ENCODE peak calls at places on chromosomes 3 and 15, in six cellular contexts. G, I, W, S, R and Q are unnamed samples.
A peak's percentile ranks its signal among the peaks of the same experiment; 100 is the strongest.

GRCh38 chr15:62880278-62880677 is 162.3 kb upstream of the TPM1 start:
- DNase-seq in G (no peak), I (no peak), W (no peak), S (peak; percentile 67), R (no peak), Q (no peak)

GRCh38 chr3:156873906-156874305 is 47.8 kb downstream of the LEKR1 start:
- DNase-seq in G (no peak), I (no peak), W (no peak), S (no peak), R (no peak), Q (no peak)

GRCh38 chr3:53189276-53189675 is 28.3 kb downstream of the PRKCD start:
- DNase-seq in G (no peak), I (no peak), W (no peak), S (no peak), R (no peak), Q (no peak)

GRCh38 chr3:121821421-121822199 is 13.2 kb downstream of the IQCB1 start:
- DNase-seq in G (no peak), I (no peak), W (no peak), S (no peak), R (no peak), Q (no peak)

GRCh38 chr15:65115086-65115485 is at the start of gene UBAP1L:
- DNase-seq in G (no peak), I (no peak), W (no peak), S (no peak), R (no peak), Q (no peak)

GRCh38 chr15:60651734-60652141 is 172.8 kb upstream of the ICE2 start:
- DNase-seq in G (no peak), I (no peak), W (no peak), S (no peak), R (no peak), Q (peak; percentile 31)

GRCh38 chr3:25472747-25473146 is 44.7 kb downstream of the RARB start:
- DNase-seq in G (no peak), I (no peak), W (no peak), S (peak; percentile 63), R (no peak), Q (no peak)

GRCh38 chr3:138227650-138228049 is 40.5 kb downstream of the ARMC8 start:
- DNase-seq in G (no peak), I (no peak), W (no peak), S (no peak), R (no peak), Q (no peak)